ENCODE peak calls at places on chromosomes 5 and 9, in nine cellular contexts. One of them, this sample, is unnamed.

GRCh38 chr5:14413331-14413750 is 168.3 kb upstream of the OTULINL start:
- DNase-seq in K562: no peak
- DNase-seq in NB4: no peak
- DNase-seq in tibial nerve: no peak
- DNase-seq in right lobe of liver: no peak
- DNase-seq in HCT116: no peak
- DNase-seq in A549: no peak
- DNase-seq in sigmoid colon: no peak
- DNase-seq in suprapubic skin: no peak
- DNase-seq in this sample: no peak

GRCh38 chr5:75057551-75057950 is 5.2 kb upstream of the GCNT4 start:
- DNase-seq in K562: no peak
- DNase-seq in NB4: no peak
- DNase-seq in tibial nerve: no peak
- DNase-seq in right lobe of liver: no peak
- DNase-seq in HCT116: no peak
- DNase-seq in A549: no peak
- DNase-seq in sigmoid colon: no peak
- DNase-seq in suprapubic skin: no peak
- DNase-seq in this sample: no peak

GRCh38 chr5:139908749-139909148 is 113.1 kb downstream of the PSD2 start:
- DNase-seq in K562: no peak
- DNase-seq in NB4: peak
- DNase-seq in tibial nerve: no peak
- DNase-seq in right lobe of liver: peak
- DNase-seq in HCT116: no peak
- DNase-seq in A549: peak
- DNase-seq in sigmoid colon: peak
- DNase-seq in suprapubic skin: peak
- DNase-seq in this sample: peak

GRCh38 chr5:139668064-139668880 is 20.1 kb downstream of the CXXC5 start:
- DNase-seq in K562: peak
- DNase-seq in NB4: no peak
- DNase-seq in tibial nerve: no peak
- DNase-seq in right lobe of liver: no peak
- DNase-seq in HCT116: no peak
- DNase-seq in A549: no peak
- DNase-seq in sigmoid colon: no peak
- DNase-seq in suprapubic skin: no peak
- DNase-seq in this sample: no peak

GRCh38 chr5:174188300-174188699 is 142.8 kb downstream of the NSG2 start:
- DNase-seq in K562: no peak
- DNase-seq in NB4: peak
- DNase-seq in tibial nerve: no peak
- DNase-seq in right lobe of liver: no peak
- DNase-seq in HCT116: peak
- DNase-seq in A549: no peak
- DNase-seq in sigmoid colon: no peak
- DNase-seq in suprapubic skin: no peak
- DNase-seq in this sample: no peak

GRCh38 chr5:108367679-108368334 is 14.1 kb downstream of the FBXL17 start:
- DNase-seq in K562: no peak
- DNase-seq in NB4: no peak
- DNase-seq in tibial nerve: no peak
- DNase-seq in right lobe of liver: no peak
- DNase-seq in HCT116: no peak
- DNase-seq in A549: no peak
- DNase-seq in sigmoid colon: no peak
- DNase-seq in suprapubic skin: no peak
- DNase-seq in this sample: no peak

GRCh38 chr5:54658014-54658413 is 140.5 kb downstream of the SNX18 start:
- DNase-seq in K562: no peak
- DNase-seq in NB4: no peak
- DNase-seq in tibial nerve: no peak
- DNase-seq in right lobe of liver: no peak
- DNase-seq in HCT116: no peak
- DNase-seq in A549: peak
- DNase-seq in sigmoid colon: no peak
- DNase-seq in suprapubic skin: no peak
- DNase-seq in this sample: peak

GRCh38 chr9:122332083-122332482 is 38.7 kb upstream of the PTGS1 start:
- DNase-seq in K562: peak
- DNase-seq in NB4: peak
- DNase-seq in tibial nerve: no peak
- DNase-seq in right lobe of liver: no peak
- DNase-seq in HCT116: no peak
- DNase-seq in A549: no peak
- DNase-seq in sigmoid colon: no peak
- DNase-seq in suprapubic skin: no peak
- DNase-seq in this sample: no peak

GRCh38 chr5:34001231-34001935 is 6.5 kb downstream of the AMACR start:
- DNase-seq in K562: no peak
- DNase-seq in NB4: no peak
- DNase-seq in tibial nerve: no peak
- DNase-seq in right lobe of liver: peak
- DNase-seq in HCT116: no peak
- DNase-seq in A549: peak
- DNase-seq in sigmoid colon: peak
- DNase-seq in suprapubic skin: no peak
- DNase-seq in this sample: no peak

GRCh38 chr9:132075853-132076252 is 3.8 kb downstream of the MED27 start:
- DNase-seq in K562: no peak
- DNase-seq in NB4: no peak
- DNase-seq in tibial nerve: no peak
- DNase-seq in right lobe of liver: no peak
- DNase-seq in HCT116: no peak
- DNase-seq in A549: no peak
- DNase-seq in sigmoid colon: no peak
- DNase-seq in suprapubic skin: no peak
- DNase-seq in this sample: no peak

GRCh38 chr5:85453026-85453349 is 1068.3 kb upstream of the EDIL3 start:
- DNase-seq in K562: peak
- DNase-seq in NB4: peak
- DNase-seq in tibial nerve: no peak
- DNase-seq in right lobe of liver: no peak
- DNase-seq in HCT116: no peak
- DNase-seq in A549: no peak
- DNase-seq in sigmoid colon: no peak
- DNase-seq in suprapubic skin: no peak
- DNase-seq in this sample: no peak

GRCh38 chr9:93061260-93061751 is 2.8 kb downstream of the SUSD3 start:
- DNase-seq in K562: no peak
- DNase-seq in NB4: no peak
- DNase-seq in tibial nerve: no peak
- DNase-seq in right lobe of liver: no peak
- DNase-seq in HCT116: no peak
- DNase-seq in A549: no peak
- DNase-seq in sigmoid colon: no peak
- DNase-seq in suprapubic skin: no peak
- DNase-seq in this sample: no peak

GRCh38 chr9:136940526-136941230 is 3.9 kb downstream of the FBXW5 start:
- DNase-seq in K562: no peak
- DNase-seq in NB4: no peak
- DNase-seq in tibial nerve: no peak
- DNase-seq in right lobe of liver: peak
- DNase-seq in HCT116: no peak
- DNase-seq in A549: no peak
- DNase-seq in sigmoid colon: peak
- DNase-seq in suprapubic skin: no peak
- DNase-seq in this sample: no peak

GRCh38 chr9:136939431-136939995 is 5.0 kb downstream of the FBXW5 start:
- DNase-seq in K562: no peak
- DNase-seq in NB4: no peak
- DNase-seq in tibial nerve: no peak
- DNase-seq in right lobe of liver: no peak
- DNase-seq in HCT116: no peak
- DNase-seq in A549: no peak
- DNase-seq in sigmoid colon: peak
- DNase-seq in suprapubic skin: no peak
- DNase-seq in this sample: no peak

GRCh38 chr9:136942112-136942880 is 2.2 kb downstream of the FBXW5 start:
- DNase-seq in K562: peak
- DNase-seq in NB4: no peak
- DNase-seq in tibial nerve: no peak
- DNase-seq in right lobe of liver: peak
- DNase-seq in HCT116: no peak
- DNase-seq in A549: no peak
- DNase-seq in sigmoid colon: peak
- DNase-seq in suprapubic skin: peak
- DNase-seq in this sample: no peak

GRCh38 chr9:136941231-136942111 is 3.1 kb downstream of the FBXW5 start:
- DNase-seq in K562: no peak
- DNase-seq in NB4: no peak
- DNase-seq in tibial nerve: no peak
- DNase-seq in right lobe of liver: peak
- DNase-seq in HCT116: no peak
- DNase-seq in A549: no peak
- DNase-seq in sigmoid colon: no peak
- DNase-seq in suprapubic skin: peak
- DNase-seq in this sample: no peak

GRCh38 chr9:136939996-136940525 is 4.5 kb downstream of the FBXW5 start:
- DNase-seq in K562: no peak
- DNase-seq in NB4: no peak
- DNase-seq in tibial nerve: no peak
- DNase-seq in right lobe of liver: peak
- DNase-seq in HCT116: no peak
- DNase-seq in A549: no peak
- DNase-seq in sigmoid colon: peak
- DNase-seq in suprapubic skin: no peak
- DNase-seq in this sample: no peak
- TF ChIP-seq POLR2A in K562: no peak
- TF ChIP-seq POLR2A in NB4: no peak
- TF ChIP-seq POLR2A in tibial nerve: no peak
- TF ChIP-seq POLR2A in right lobe of liver: peak
- TF ChIP-seq POLR2A in HCT116: no peak
- TF ChIP-seq POLR2A in A549: no peak
- TF ChIP-seq POLR2A in sigmoid colon: no peak
- TF ChIP-seq POLR2A in suprapubic skin: no peak
- TF ChIP-seq POLR2A in this sample: no peak

DNA sequence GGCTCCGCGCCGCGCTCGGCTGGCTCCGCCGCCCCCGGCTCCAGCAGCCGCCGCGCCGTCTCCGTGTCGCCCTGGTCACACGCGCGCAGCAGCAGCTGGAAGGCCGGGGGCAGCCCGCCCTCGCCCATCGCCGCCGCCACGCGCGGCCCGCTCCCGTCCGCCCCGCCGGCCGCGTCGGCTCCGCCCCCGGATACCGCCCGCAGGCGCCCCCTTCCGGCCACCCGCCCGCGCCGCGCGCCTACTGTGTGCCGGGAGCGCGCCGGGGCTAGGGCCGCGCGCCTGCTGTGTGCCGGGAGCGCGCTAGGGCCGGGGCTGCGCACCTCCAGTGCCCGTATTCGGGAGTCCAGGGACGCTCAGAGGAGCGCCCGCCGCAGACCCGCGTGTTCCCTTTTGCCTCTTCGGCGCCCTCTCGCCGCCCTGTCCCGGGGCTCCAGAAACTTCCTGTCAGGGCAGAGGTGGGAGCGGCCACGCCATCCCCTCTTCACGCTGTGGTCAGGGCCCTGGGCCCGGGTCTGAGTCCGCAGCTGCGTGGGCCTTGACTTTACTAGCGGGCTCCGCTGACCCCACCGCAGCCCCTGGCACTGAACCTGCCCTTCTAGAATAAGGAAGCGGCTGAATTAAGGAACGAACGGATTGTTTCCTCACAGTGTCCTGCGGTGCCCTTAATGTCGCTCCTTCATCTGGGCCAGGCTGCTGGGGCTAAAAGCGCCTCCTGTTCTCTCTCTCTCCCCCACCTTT is at the start of gene ANKS6:
- DNase-seq in K562: peak
- DNase-seq in NB4: peak
- DNase-seq in tibial nerve: peak
- DNase-seq in right lobe of liver: peak
- DNase-seq in HCT116: no peak
- DNase-seq in A549: peak
- DNase-seq in sigmoid colon: peak
- DNase-seq in suprapubic skin: peak
- DNase-seq in this sample: peak
- TF ChIP-seq POLR2A in K562: peak
- TF ChIP-seq POLR2A in NB4: peak
- TF ChIP-seq POLR2A in tibial nerve: peak
- TF ChIP-seq POLR2A in right lobe of liver: no peak
- TF ChIP-seq POLR2A in HCT116: peak
- TF ChIP-seq POLR2A in A549: peak
- TF ChIP-seq POLR2A in sigmoid colon: peak
- TF ChIP-seq POLR2A in suprapubic skin: no peak
- TF ChIP-seq POLR2A in this sample: peak

GRCh38 chr9:124595743-124596142 is 88.5 kb upstream of the NR5A1 start:
- DNase-seq in K562: peak
- DNase-seq in NB4: no peak
- DNase-seq in tibial nerve: no peak
- DNase-seq in right lobe of liver: no peak
- DNase-seq in HCT116: no peak
- DNase-seq in A549: peak
- DNase-seq in sigmoid colon: no peak
- DNase-seq in suprapubic skin: no peak
- DNase-seq in this sample: no peak
- TF ChIP-seq POLR2A in K562: peak
- TF ChIP-seq POLR2A in NB4: no peak
- TF ChIP-seq POLR2A in tibial nerve: no peak
- TF ChIP-seq POLR2A in right lobe of liver: peak
- TF ChIP-seq POLR2A in HCT116: no peak
- TF ChIP-seq POLR2A in A549: no peak
- TF ChIP-seq POLR2A in sigmoid colon: no peak
- TF ChIP-seq POLR2A in suprapubic skin: no peak
- TF ChIP-seq POLR2A in this sample: no peak

GRCh38 chr9:34635556-34635955 is 2.0 kb downstream of the SIGMAR1 start:
- DNase-seq in K562: no peak
- DNase-seq in NB4: no peak
- DNase-seq in tibial nerve: no peak
- DNase-seq in right lobe of liver: no peak
- DNase-seq in HCT116: no peak
- DNase-seq in A549: no peak
- DNase-seq in sigmoid colon: no peak
- DNase-seq in suprapubic skin: no peak
- DNase-seq in this sample: no peak

GRCh38 chr9:34636791-34637355 is 714 bp downstream of the SIGMAR1 start:
- DNase-seq in K562: no peak
- DNase-seq in NB4: peak
- DNase-seq in tibial nerve: no peak
- DNase-seq in right lobe of liver: peak
- DNase-seq in HCT116: no peak
- DNase-seq in A549: no peak
- DNase-seq in sigmoid colon: no peak
- DNase-seq in suprapubic skin: no peak
- DNase-seq in this sample: no peak

GRCh38 chr9:34638138-34638445 is 505 bp upstream of the SIGMAR1 start:
- DNase-seq in K562: no peak
- DNase-seq in NB4: no peak
- DNase-seq in tibial nerve: no peak
- DNase-seq in right lobe of liver: no peak
- DNase-seq in HCT116: no peak
- DNase-seq in A549: no peak
- DNase-seq in sigmoid colon: no peak
- DNase-seq in suprapubic skin: no peak
- DNase-seq in this sample: no peak

GRCh38 chr9:34634551-34634945 is 3.0 kb downstream of the SIGMAR1 start:
- DNase-seq in K562: no peak
- DNase-seq in NB4: no peak
- DNase-seq in tibial nerve: no peak
- DNase-seq in right lobe of liver: no peak
- DNase-seq in HCT116: no peak
- DNase-seq in A549: no peak
- DNase-seq in sigmoid colon: no peak
- DNase-seq in suprapubic skin: no peak
- DNase-seq in this sample: no peak

GRCh38 chr9:34637356-34638137 is at the start of gene SIGMAR1:
- DNase-seq in K562: peak
- DNase-seq in NB4: peak
- DNase-seq in tibial nerve: peak
- DNase-seq in right lobe of liver: peak
- DNase-seq in HCT116: peak
- DNase-seq in A549: peak
- DNase-seq in sigmoid colon: peak
- DNase-seq in suprapubic skin: peak
- DNase-seq in this sample: peak
- TF ChIP-seq POLR2A in K562: peak
- TF ChIP-seq POLR2A in NB4: peak
- TF ChIP-seq POLR2A in tibial nerve: peak
- TF ChIP-seq POLR2A in right lobe of liver: peak
- TF ChIP-seq POLR2A in HCT116: peak
- TF ChIP-seq POLR2A in A549: peak
- TF ChIP-seq POLR2A in sigmoid colon: peak
- TF ChIP-seq POLR2A in suprapubic skin: no peak
- TF ChIP-seq POLR2A in this sample: peak

This sample was measured in H54.